ENCODE peak calls at places on chromosome 1, in ten cellular contexts. O is right lobe of liver, B is HCT116, R is lower lobe of right lung, L is mucosa of descending colon, F is body of pancreas, M is PC-3, H is gastrocnemius medialis, X is thoracic aorta, V is heart right ventricle. T is an unnamed sample.

GRCh38 chr1:232369451-232369850 is 260.5 kb downstream of the SIPA1L2 start:
- ATAC-seq in O (no peak), B (no peak), R (no peak), L (no peak), F (no peak), M (no peak), H (no peak), X (no peak), V (peak), T (no peak)

GRCh38 chr1:154758346-154758745 is 111.7 kb downstream of the KCNN3 start:
- ATAC-seq in O (no peak), B (no peak), R (no peak), L (no peak), F (no peak), M (no peak), H (no peak), X (no peak), V (no peak), T (no peak)

GRCh38 chr1:165531021-165531420 is 12.8 kb upstream of the LRRC52 start:
- ATAC-seq in O (peak), B (no peak), R (no peak), L (no peak), F (no peak), M (no peak), H (peak), X (no peak), V (peak), T (no peak)

GRCh38 chr1:160136121-160136925 is 15.1 kb upstream of the ATP1A4 start:
- ATAC-seq in O (no peak), B (no peak), R (no peak), L (no peak), F (no peak), M (no peak), H (no peak), X (no peak), V (no peak), T (no peak)

GRCh38 chr1:64956241-64956640 is 10.1 kb downstream of the JAK1 start:
- ATAC-seq in O (peak), B (peak), R (peak), L (peak), F (no peak), M (peak), H (peak), X (no peak), V (peak), T (no peak)

GRCh38 chr1:233289676-233290075 is 5.8 kb downstream of the PCNX2 start:
- ATAC-seq in O (no peak), B (no peak), R (no peak), L (peak), F (no peak), M (no peak), H (no peak), X (no peak), V (no peak), T (no peak)

GRCh38 chr1:111214884-111215283 is 12.6 kb upstream of the CHI3L2 start:
- ATAC-seq in O (no peak), B (no peak), R (no peak), L (peak), F (no peak), M (no peak), H (no peak), X (no peak), V (no peak), T (no peak)

GRCh38 chr1:10253755-10254154 is 43.4 kb downstream of the KIF1B start:
- ATAC-seq in O (peak), B (no peak), R (peak), L (peak), F (peak), M (peak), H (peak), X (peak), V (peak), T (peak)

GRCh38 chr1:162342452-162342983 is 34.1 kb downstream of the SPATA46 start:
- ATAC-seq in O (no peak), B (no peak), R (no peak), L (no peak), F (no peak), M (no peak), H (no peak), X (no peak), V (no peak), T (no peak)

DNA sequence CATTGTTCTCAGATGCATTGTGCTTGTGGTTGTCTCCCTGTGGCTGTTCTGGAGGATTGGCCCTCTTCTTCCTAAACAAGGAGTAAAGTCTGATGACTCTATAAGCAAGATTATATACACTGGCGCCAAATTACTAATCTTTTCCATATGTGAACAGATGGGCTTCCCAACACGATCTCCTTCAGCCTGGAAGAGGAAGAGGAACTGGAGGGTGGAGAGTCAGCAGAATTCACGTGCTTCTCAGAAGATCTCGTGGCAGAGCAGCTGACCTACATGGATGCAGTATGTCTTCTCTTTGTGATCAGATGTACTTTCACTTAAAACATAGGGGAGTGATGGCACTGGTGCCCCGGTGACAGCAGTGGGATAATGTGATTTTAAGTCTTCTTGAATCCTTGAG is 78.7 kb downstream of the RGL1 start:
- ATAC-seq in O (peak), B (no peak), R (no peak), L (peak), F (no peak), M (no peak), H (no peak), X (no peak), V (peak), T (no peak)
- TF ChIP-seq CTCF in O (no peak), B (no peak), R (no peak), L (no peak), F (no peak), M (no peak), H (no peak), X (no peak), V (no peak), T (no peak)

DNA sequence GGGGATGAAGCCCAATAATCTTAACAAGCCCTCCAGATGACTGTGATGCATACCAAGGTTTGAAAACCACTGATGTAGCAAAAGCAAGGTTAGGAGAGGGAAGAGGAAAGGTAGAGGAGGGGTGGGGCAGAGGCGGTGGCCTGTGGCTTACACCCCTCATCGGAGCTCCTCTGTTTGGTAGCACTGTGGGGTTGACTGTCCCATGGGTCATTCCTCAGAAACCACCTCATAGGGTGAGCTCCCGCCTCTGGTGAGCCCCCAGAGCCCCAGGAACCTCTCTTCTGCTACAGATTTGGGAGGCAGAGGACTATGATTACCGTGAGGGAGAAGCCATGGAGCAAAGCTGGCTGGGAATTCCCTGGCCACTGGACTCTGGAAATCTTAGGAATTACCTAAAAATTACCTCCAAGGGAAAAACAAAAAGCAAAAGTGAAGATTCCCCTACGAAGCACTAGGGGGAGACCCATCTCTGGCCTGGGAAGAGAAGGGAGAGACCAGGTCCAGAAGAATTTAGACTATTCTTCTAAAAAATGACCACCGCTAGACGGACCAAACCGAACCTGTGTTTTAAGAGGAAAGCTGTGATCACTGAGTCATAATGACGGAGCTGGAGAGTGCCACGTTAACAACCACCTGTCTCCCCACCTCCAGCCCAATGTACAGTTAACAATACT is 1.5 kb upstream of the RASSF5 start:
- ATAC-seq in O (peak), B (no peak), R (no peak), L (no peak), F (no peak), M (peak), H (no peak), X (no peak), V (no peak), T (no peak)
- TF ChIP-seq CTCF in O (peak), B (peak), R (peak), L (peak), F (peak), M (peak), H (no peak), X (peak), V (peak), T (peak)

GRCh38 chr1:184379111-184379752 is 7.6 kb upstream of the C1orf21 start:
- ATAC-seq in O (peak), B (peak), R (peak), L (peak), F (no peak), M (no peak), H (no peak), X (no peak), V (peak), T (no peak)
- TF ChIP-seq CTCF in O (peak), B (peak), R (no peak), L (no peak), F (no peak), M (peak), H (peak), X (no peak), V (peak), T (no peak)

GRCh38 chr1:66761273-66761672 is 9.0 kb downstream of the DYNLT5 start:
- ATAC-seq in O (peak), B (no peak), R (no peak), L (peak), F (no peak), M (no peak), H (no peak), X (no peak), V (no peak), T (no peak)
- TF ChIP-seq CTCF in O (peak), B (no peak), R (no peak), L (no peak), F (no peak), M (no peak), H (no peak), X (no peak), V (no peak), T (no peak)

GRCh38 chr1:236304682-236305081 is 22.9 kb upstream of the ERO1B start:
- ATAC-seq in O (no peak), B (no peak), R (no peak), L (no peak), F (no peak), M (no peak), H (no peak), X (no peak), V (no peak), T (no peak)
- TF ChIP-seq CTCF in O (no peak), B (no peak), R (no peak), L (no peak), F (no peak), M (no peak), H (no peak), X (no peak), V (no peak), T (no peak)

GRCh38 chr1:221768444-221769066 is 26.7 kb upstream of the DUSP10 start:
- ATAC-seq in O (peak), B (no peak), R (no peak), L (no peak), F (no peak), M (no peak), H (no peak), X (no peak), V (no peak), T (no peak)
- TF ChIP-seq CTCF in O (no peak), B (no peak), R (peak), L (no peak), F (no peak), M (peak), H (no peak), X (no peak), V (no peak), T (no peak)

GRCh38 chr1:85818371-85818770 is 110.1 kb upstream of the ZNHIT6 start:
- ATAC-seq in O (no peak), B (no peak), R (no peak), L (no peak), F (no peak), M (peak), H (no peak), X (no peak), V (no peak), T (no peak)

GRCh38 chr1:85822696-85823095 is 114.5 kb upstream of the ZNHIT6 start:
- ATAC-seq in O (no peak), B (no peak), R (no peak), L (no peak), F (no peak), M (peak), H (no peak), X (no peak), V (no peak), T (no peak)

GRCh38 chr1:85824066-85824835 is 116.0 kb upstream of the ZNHIT6 start:
- ATAC-seq in O (no peak), B (peak), R (peak), L (no peak), F (no peak), M (no peak), H (no peak), X (no peak), V (no peak), T (no peak)
- TF ChIP-seq CTCF in O (no peak), B (peak), R (no peak), L (no peak), F (no peak), M (peak), H (no peak), X (no peak), V (no peak), T (no peak)

DNA sequence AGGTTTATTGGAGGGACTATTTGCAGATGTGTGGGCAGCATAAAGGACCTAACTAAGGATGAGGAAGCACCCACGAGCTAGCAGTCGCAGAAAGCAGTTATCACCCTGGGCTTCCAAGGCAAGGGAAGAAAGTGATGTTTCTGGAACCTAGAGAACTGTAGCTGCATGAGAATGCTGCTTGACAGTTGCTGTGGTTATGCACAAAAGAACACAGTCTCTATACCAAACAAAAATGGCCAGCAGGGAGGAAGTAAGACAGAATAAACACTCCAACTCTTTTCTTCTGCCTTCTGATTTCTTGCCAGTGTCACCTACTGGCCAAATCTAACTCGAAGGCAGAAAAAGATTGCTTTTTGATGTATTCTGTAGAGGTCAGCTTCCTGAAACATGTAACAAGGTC is 190.2 kb downstream of the RASAL2 start:
- ATAC-seq in O (no peak), B (no peak), R (peak), L (no peak), F (no peak), M (no peak), H (no peak), X (no peak), V (no peak), T (no peak)
- TF ChIP-seq CTCF in O (no peak), B (no peak), R (no peak), L (no peak), F (no peak), M (no peak), H (no peak), X (no peak), V (no peak), T (no peak)